ENCODE peak calls at places on chromosomes 16 and 17, in seven cellular contexts. One of them, this sample, is unnamed.

GRCh38 chr16:69378036-69378435 is 7.8 kb downstream of the TERF2 start:
- DNase-seq in suprapubic skin: no peak
- DNase-seq in tibial nerve: no peak
- DNase-seq in ovary: no peak
- DNase-seq in A549: no peak
- DNase-seq in IMR-90: no peak
- DNase-seq in lower leg skin: no peak
- DNase-seq in this sample: no peak

GRCh38 chr16:78809535-78809934 is 710.1 kb downstream of the WWOX start:
- DNase-seq in suprapubic skin: no peak
- DNase-seq in tibial nerve: no peak
- DNase-seq in ovary: no peak
- DNase-seq in A549: no peak
- DNase-seq in IMR-90: no peak
- DNase-seq in lower leg skin: no peak
- DNase-seq in this sample: no peak

GRCh38 chr17:36983618-36984017 is 34.9 kb downstream of the AATF start:
- DNase-seq in suprapubic skin: no peak
- DNase-seq in tibial nerve: no peak
- DNase-seq in ovary: no peak
- DNase-seq in A549: no peak
- DNase-seq in IMR-90: no peak
- DNase-seq in lower leg skin: no peak
- DNase-seq in this sample: no peak

GRCh38 chr16:54325616-54326265 is 39.2 kb upstream of the IRX3 start:
- DNase-seq in suprapubic skin: no peak
- DNase-seq in tibial nerve: no peak
- DNase-seq in ovary: no peak
- DNase-seq in A549: no peak
- DNase-seq in IMR-90: no peak
- DNase-seq in lower leg skin: no peak
- DNase-seq in this sample: no peak

GRCh38 chr17:58331815-58332719 is 3.5 kb upstream of the TSPOAP1 start:
- DNase-seq in suprapubic skin: no peak
- DNase-seq in tibial nerve: peak
- DNase-seq in ovary: peak
- DNase-seq in A549: no peak
- DNase-seq in IMR-90: no peak
- DNase-seq in lower leg skin: peak
- DNase-seq in this sample: peak

GRCh38 chr16:4411684-4412083 is 4.7 kb downstream of the CORO7 start:
- DNase-seq in suprapubic skin: no peak
- DNase-seq in tibial nerve: peak
- DNase-seq in ovary: peak
- DNase-seq in A549: no peak
- DNase-seq in IMR-90: peak
- DNase-seq in lower leg skin: no peak
- DNase-seq in this sample: no peak

GRCh38 chr16:54336805-54337204 is 50.2 kb upstream of the IRX3 start:
- DNase-seq in suprapubic skin: no peak
- DNase-seq in tibial nerve: no peak
- DNase-seq in ovary: no peak
- DNase-seq in A549: no peak
- DNase-seq in IMR-90: no peak
- DNase-seq in lower leg skin: no peak
- DNase-seq in this sample: no peak

GRCh38 chr17:2087597-2088211 is 32.8 kb downstream of the HIC1 start:
- DNase-seq in suprapubic skin: peak
- DNase-seq in tibial nerve: no peak
- DNase-seq in ovary: no peak
- DNase-seq in A549: no peak
- DNase-seq in IMR-90: peak
- DNase-seq in lower leg skin: no peak
- DNase-seq in this sample: no peak

GRCh38 chr16:56197227-56197992 is 6.1 kb downstream of the GNAO1 start:
- DNase-seq in suprapubic skin: no peak
- DNase-seq in tibial nerve: no peak
- DNase-seq in ovary: no peak
- DNase-seq in A549: no peak
- DNase-seq in IMR-90: no peak
- DNase-seq in lower leg skin: no peak
- DNase-seq in this sample: no peak

GRCh38 chr16:68229431-68230175 is 6.3 kb downstream of the ESRP2 start:
- DNase-seq in suprapubic skin: no peak
- DNase-seq in tibial nerve: peak
- DNase-seq in ovary: no peak
- DNase-seq in A549: peak
- DNase-seq in IMR-90: peak
- DNase-seq in lower leg skin: peak
- DNase-seq in this sample: peak

GRCh38 chr16:67013823-67014640 is 14.9 kb upstream of the CBFB start:
- DNase-seq in suprapubic skin: peak
- DNase-seq in tibial nerve: peak
- DNase-seq in ovary: peak
- DNase-seq in A549: no peak
- DNase-seq in IMR-90: peak
- DNase-seq in lower leg skin: peak
- DNase-seq in this sample: peak

GRCh38 chr16:54201200-54201599 is 85.4 kb downstream of the IRX3 start:
- DNase-seq in suprapubic skin: no peak
- DNase-seq in tibial nerve: no peak
- DNase-seq in ovary: no peak
- DNase-seq in A549: peak
- DNase-seq in IMR-90: no peak
- DNase-seq in lower leg skin: peak
- DNase-seq in this sample: no peak

GRCh38 chr17:66691644-66692500 is 143.0 kb upstream of the CACNG5 start:
- DNase-seq in suprapubic skin: no peak
- DNase-seq in tibial nerve: peak
- DNase-seq in ovary: peak
- DNase-seq in A549: peak
- DNase-seq in IMR-90: peak
- DNase-seq in lower leg skin: no peak
- DNase-seq in this sample: no peak

GRCh38 chr16:49513040-49513439 is 139.4 kb downstream of the C16orf78 start:
- DNase-seq in suprapubic skin: no peak
- DNase-seq in tibial nerve: no peak
- DNase-seq in ovary: no peak
- DNase-seq in A549: peak
- DNase-seq in IMR-90: no peak
- DNase-seq in lower leg skin: no peak
- DNase-seq in this sample: peak

GRCh38 chr17:12047977-12048376 is 27.3 kb downstream of the MAP2K4 start:
- DNase-seq in suprapubic skin: no peak
- DNase-seq in tibial nerve: no peak
- DNase-seq in ovary: no peak
- DNase-seq in A549: peak
- DNase-seq in IMR-90: no peak
- DNase-seq in lower leg skin: no peak
- DNase-seq in this sample: peak

GRCh38 chr17:68398731-68399637 is 58.3 kb downstream of the WIPI1 start:
- DNase-seq in suprapubic skin: no peak
- DNase-seq in tibial nerve: peak
- DNase-seq in ovary: peak
- DNase-seq in A549: peak
- DNase-seq in IMR-90: peak
- DNase-seq in lower leg skin: peak
- DNase-seq in this sample: peak

GRCh38 chr16:85991856-85992255 is 92.9 kb downstream of the IRF8 start:
- DNase-seq in suprapubic skin: peak
- DNase-seq in tibial nerve: no peak
- DNase-seq in ovary: no peak
- DNase-seq in A549: no peak
- DNase-seq in IMR-90: no peak
- DNase-seq in lower leg skin: peak
- DNase-seq in this sample: no peak

GRCh38 chr17:9291912-9292562 is 270.7 kb downstream of the NTN1 start:
- DNase-seq in suprapubic skin: no peak
- DNase-seq in tibial nerve: peak
- DNase-seq in ovary: peak
- DNase-seq in A549: peak
- DNase-seq in IMR-90: peak
- DNase-seq in lower leg skin: peak
- DNase-seq in this sample: no peak

GRCh38 chr16:56606688-56607618 is 1.4 kb upstream of the MT2A start:
- DNase-seq in suprapubic skin: peak
- DNase-seq in tibial nerve: peak
- DNase-seq in ovary: peak
- DNase-seq in A549: peak
- DNase-seq in IMR-90: peak
- DNase-seq in lower leg skin: peak
- DNase-seq in this sample: no peak

DNA sequence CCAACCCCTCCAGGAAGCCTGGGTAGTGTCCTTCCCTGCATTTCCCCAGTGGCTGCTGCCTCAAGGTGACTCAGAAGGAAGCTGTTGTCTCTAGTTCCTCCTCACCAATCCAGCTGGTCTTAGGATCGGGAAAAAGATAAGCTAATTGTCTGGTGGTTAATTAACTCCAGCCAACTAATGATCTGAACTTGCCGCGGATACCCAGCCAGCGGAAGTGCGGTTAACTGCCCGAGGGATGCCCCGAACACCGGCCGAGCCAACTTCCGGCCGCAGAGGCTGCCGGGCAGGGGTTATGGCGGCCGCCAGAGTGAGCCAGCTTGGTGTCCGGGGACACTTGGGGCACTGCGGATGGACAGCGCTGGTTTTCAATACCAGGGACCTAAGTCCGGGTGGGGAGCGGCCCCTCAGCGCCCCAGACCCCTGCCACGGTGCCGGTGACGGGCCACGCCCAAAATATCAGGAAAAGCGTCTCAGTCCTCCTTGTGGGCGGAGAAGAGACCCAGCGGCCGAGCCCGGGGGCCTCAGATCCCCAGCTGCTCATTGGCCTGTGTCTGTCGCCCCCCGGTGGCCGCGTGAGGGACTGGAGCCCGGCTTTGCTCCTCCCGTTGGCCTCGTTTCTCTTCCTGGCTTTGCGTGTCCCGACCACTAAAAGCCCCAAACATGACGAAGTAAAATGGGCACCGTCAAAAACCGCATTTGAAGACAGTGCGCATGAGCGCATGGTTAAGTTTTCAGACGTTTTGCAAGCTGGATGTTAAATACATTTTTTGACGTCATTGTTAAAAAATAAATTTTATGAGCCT is 10.2 kb upstream of the PRSS22 start:
- DNase-seq in suprapubic skin: peak
- DNase-seq in tibial nerve: peak
- DNase-seq in ovary: peak
- DNase-seq in A549: peak
- DNase-seq in IMR-90: peak
- DNase-seq in lower leg skin: peak
- DNase-seq in this sample: peak
- TF ChIP-seq POLR2A in suprapubic skin: no peak
- TF ChIP-seq POLR2A in tibial nerve: peak
- TF ChIP-seq POLR2A in ovary: peak
- TF ChIP-seq POLR2A in A549: peak
- TF ChIP-seq POLR2A in IMR-90: peak
- TF ChIP-seq POLR2A in lower leg skin: no peak
- TF ChIP-seq POLR2A in this sample: peak

GRCh38 chr17:42191209-42191608 is 3.1 kb downstream of the GHDC start:
- DNase-seq in suprapubic skin: no peak
- DNase-seq in tibial nerve: no peak
- DNase-seq in ovary: no peak
- DNase-seq in A549: no peak
- DNase-seq in IMR-90: no peak
- DNase-seq in lower leg skin: no peak
- DNase-seq in this sample: no peak

GRCh38 chr17:42192189-42193126 is 1.8 kb downstream of the GHDC start:
- DNase-seq in suprapubic skin: peak
- DNase-seq in tibial nerve: no peak
- DNase-seq in ovary: no peak
- DNase-seq in A549: no peak
- DNase-seq in IMR-90: no peak
- DNase-seq in lower leg skin: no peak
- DNase-seq in this sample: no peak

GRCh38 chr17:42193216-42194132 is 820 bp downstream of the GHDC start:
- DNase-seq in suprapubic skin: no peak
- DNase-seq in tibial nerve: no peak
- DNase-seq in ovary: no peak
- DNase-seq in A549: no peak
- DNase-seq in IMR-90: no peak
- DNase-seq in lower leg skin: no peak
- DNase-seq in this sample: no peak

GRCh38 chr17:42197564-42198156 is 3.4 kb upstream of the GHDC start:
- DNase-seq in suprapubic skin: no peak
- DNase-seq in tibial nerve: no peak
- DNase-seq in ovary: no peak
- DNase-seq in A549: no peak
- DNase-seq in IMR-90: no peak
- DNase-seq in lower leg skin: no peak
- DNase-seq in this sample: no peak

DNA sequence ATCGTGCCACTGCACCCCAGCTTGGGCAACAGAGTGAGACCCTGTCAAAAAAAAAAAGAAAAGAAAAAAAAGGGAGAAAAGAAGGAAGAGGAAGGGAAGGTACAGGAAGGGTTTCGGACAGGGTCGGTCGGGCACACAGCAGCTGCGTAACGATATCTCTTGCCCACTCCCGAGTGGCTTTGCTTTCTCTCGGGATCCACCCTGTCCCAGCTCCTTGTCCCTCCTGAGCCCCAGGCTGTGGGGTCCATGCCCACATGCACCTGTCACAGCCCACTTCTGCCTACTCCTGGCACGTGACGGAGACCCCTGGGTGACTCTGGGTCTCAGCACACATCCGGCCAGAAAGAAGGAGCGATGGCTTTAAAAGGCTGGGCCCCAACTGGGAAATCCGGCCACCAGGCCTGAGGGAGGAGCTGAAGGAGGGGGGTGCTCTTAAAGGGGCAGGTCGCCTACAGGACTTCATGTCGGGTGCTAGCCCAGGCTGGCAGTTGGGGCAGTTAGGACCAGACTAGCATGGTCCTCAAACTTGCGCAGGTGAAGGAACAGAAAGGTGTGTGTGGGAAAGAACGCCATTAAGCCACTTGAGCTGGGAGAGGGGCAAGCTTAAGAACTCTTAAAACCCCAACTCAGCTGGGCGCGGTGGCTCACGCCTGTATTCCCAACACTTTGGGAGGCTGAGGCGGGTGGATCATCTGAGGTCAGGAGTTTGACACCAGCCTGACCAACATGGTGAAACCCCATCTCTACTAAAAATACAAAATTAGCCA is at the start of gene GHDC:
- DNase-seq in suprapubic skin: peak
- DNase-seq in tibial nerve: peak
- DNase-seq in ovary: peak
- DNase-seq in A549: peak
- DNase-seq in IMR-90: peak
- DNase-seq in lower leg skin: peak
- DNase-seq in this sample: peak
- TF ChIP-seq POLR2A in suprapubic skin: no peak
- TF ChIP-seq POLR2A in tibial nerve: peak
- TF ChIP-seq POLR2A in ovary: peak
- TF ChIP-seq POLR2A in A549: peak
- TF ChIP-seq POLR2A in IMR-90: no peak
- TF ChIP-seq POLR2A in lower leg skin: no peak
- TF ChIP-seq POLR2A in this sample: no peak

GRCh38 chr17:82056729-82057621 is 5.3 kb downstream of the GPS1 start:
- DNase-seq in suprapubic skin: no peak
- DNase-seq in tibial nerve: no peak
- DNase-seq in ovary: no peak
- DNase-seq in A549: no peak
- DNase-seq in IMR-90: no peak
- DNase-seq in lower leg skin: no peak
- DNase-seq in this sample: no peak
- TF ChIP-seq POLR2A in suprapubic skin: no peak
- TF ChIP-seq POLR2A in tibial nerve: no peak
- TF ChIP-seq POLR2A in ovary: no peak
- TF ChIP-seq POLR2A in A549: no peak
- TF ChIP-seq POLR2A in IMR-90: no peak
- TF ChIP-seq POLR2A in lower leg skin: no peak
- TF ChIP-seq POLR2A in this sample: no peak

GRCh38 chr16:30902070-30902972 is 5.9 kb downstream of the CTF1 start:
- DNase-seq in suprapubic skin: no peak
- DNase-seq in tibial nerve: peak
- DNase-seq in ovary: peak
- DNase-seq in A549: peak
- DNase-seq in IMR-90: peak
- DNase-seq in lower leg skin: no peak
- DNase-seq in this sample: peak
- TF ChIP-seq POLR2A in suprapubic skin: no peak
- TF ChIP-seq POLR2A in tibial nerve: no peak
- TF ChIP-seq POLR2A in ovary: peak
- TF ChIP-seq POLR2A in A549: peak
- TF ChIP-seq POLR2A in IMR-90: no peak
- TF ChIP-seq POLR2A in lower leg skin: no peak
- TF ChIP-seq POLR2A in this sample: peak

This sample was measured in erythroblast.